ENCODE peak calls at places on chromosomes 5 and 9, in five cellular contexts. R is SHP77; I is LHCN-M2; K is activated effector memory CD4-positive, alpha-beta T cell treated with anti-CD3 and anti-CD28 coated beads, Interleukin-2, amount 50 U/mL, for 16 hours; V is stimulated activated CD4-positive, alpha-beta T cell treated with anti-CD3 and anti-CD28 coated beads, Interleukin-4, amount 100 ng/mL, for 4 hours. D is an unnamed sample.

GRCh38 chr9:92180669-92181181 is 65.5 kb upstream of the SPTLC1 start:
- DNase-seq in R (no peak), I (peak), K (no peak), V (no peak), D (peak)

GRCh38 chr5:124136609-124137008 is 609.8 kb downstream of the ZNF608 start:
- DNase-seq in R (no peak), I (no peak), K (no peak), V (no peak), D (no peak)

GRCh38 chr9:137433349-137433915 is 7.7 kb downstream of the ENTPD8 start:
- DNase-seq in R (no peak), I (no peak), K (no peak), V (no peak), D (no peak)

GRCh38 chr9:124238546-124239140 is 19.1 kb upstream of the NEK6 start:
- DNase-seq in R (no peak), I (no peak), K (no peak), V (no peak), D (no peak)

GRCh38 chr5:94080390-94080789 is 339.0 kb upstream of the POU5F2 start:
- DNase-seq in R (peak), I (no peak), K (no peak), V (no peak), D (no peak)

GRCh38 chr5:157602505-157602904 is 26.9 kb upstream of the ADAM19 start:
- DNase-seq in R (no peak), I (no peak), K (peak), V (no peak), D (no peak)

GRCh38 chr5:96807099-96807654 is 568 bp downstream of the ERAP1 start:
- DNase-seq in R (peak), I (peak), K (no peak), V (no peak), D (peak)

GRCh38 chr5:176810084-176810597 is at the start of gene UNC5A:
- DNase-seq in R (no peak), I (no peak), K (peak), V (peak), D (peak)

GRCh38 chr9:4927043-4927471 is 58.0 kb upstream of the JAK2 start:
- DNase-seq in R (no peak), I (no peak), K (no peak), V (no peak), D (no peak)

GRCh38 chr5:166786889-166787288 is 1504.6 kb upstream of the WWC1 start:
- DNase-seq in R (no peak), I (no peak), K (no peak), V (no peak), D (no peak)

GRCh38 chr5:5470933-5471332 is 48.5 kb downstream of the ICE1 start:
- DNase-seq in R (no peak), I (no peak), K (no peak), V (no peak), D (no peak)

GRCh38 chr5:10576790-10577189 is 12.9 kb downstream of the ANKRD33B start:
- DNase-seq in R (no peak), I (no peak), K (no peak), V (no peak), D (no peak)

GRCh38 chr9:72402744-72403143 is 37.7 kb upstream of the ZFAND5 start:
- DNase-seq in R (no peak), I (no peak), K (no peak), V (no peak), D (no peak)

GRCh38 chr5:148972958-148973357 is 89.9 kb downstream of the SH3TC2 start:
- DNase-seq in R (no peak), I (peak), K (no peak), V (no peak), D (peak)

GRCh38 chr5:178116406-178116885 is 3.1 kb downstream of the N4BP3 start:
- DNase-seq in R (no peak), I (no peak), K (peak), V (peak), D (no peak)

GRCh38 chr5:93904917-93905316 is 163.5 kb upstream of the POU5F2 start:
- DNase-seq in R (no peak), I (no peak), K (no peak), V (no peak), D (no peak)

GRCh38 chr5:121949885-121950284 is 11.9 kb upstream of the SRFBP1 start:
- DNase-seq in R (peak), I (peak), K (no peak), V (no peak), D (peak)

GRCh38 chr5:175706499-175706898 is 48.6 kb downstream of the HRH2 start:
- DNase-seq in R (no peak), I (no peak), K (peak), V (no peak), D (peak)

D was measured in hepatocyte.